ENCODE peak calls at places on chromosomes 4 and X, in six cellular contexts. F, W, V, O, Y and C are unnamed samples.

GRCh38 chr4:62717144-62717543 is 1517.0 kb downstream of the ADGRL3 start:
- DNase-seq in F (no peak), W (no peak), V (no peak), O (no peak), Y (no peak), C (no peak)

GRCh38 chr4:107896158-107896645 is 35.1 kb upstream of the CYP2U1 start:
- DNase-seq in F (no peak), W (no peak), V (peak; percentile 99), O (peak; percentile 71), Y (no peak), C (no peak)

GRCh38 chr4:1208266-1208961 is 36.0 kb upstream of the SPON2 start:
- DNase-seq in F (peak; percentile 40), W (no peak), V (no peak), O (no peak), Y (no peak), C (no peak)

GRCh38 chr4:1164444-1164843 is 7.9 kb downstream of the SPON2 start:
- DNase-seq in F (no peak), W (no peak), V (no peak), O (no peak), Y (no peak), C (no peak)

GRCh38 chr4:15161439-15161838 is 159.2 kb downstream of the CPEB2 start:
- DNase-seq in F (no peak), W (no peak), V (no peak), O (no peak), Y (no peak), C (no peak)

GRCh38 chrX:40878821-40879571 is 143.7 kb upstream of the MED14 start:
- DNase-seq in F (no peak), W (no peak), V (no peak), O (no peak), Y (no peak), C (no peak)

GRCh38 chrX:7334253-7334935 is 186.4 kb upstream of the PUDP start:
- DNase-seq in F (no peak), W (no peak), V (peak; percentile 45), O (peak; percentile 67), Y (no peak), C (no peak)

GRCh38 chrX:56462389-56462788 is 101.0 kb upstream of the UBQLN2 start:
- DNase-seq in F (no peak), W (no peak), V (no peak), O (no peak), Y (peak; percentile 1), C (no peak)

GRCh38 chrX:14675500-14675899 is 146.2 kb downstream of the GLRA2 start:
- DNase-seq in F (no peak), W (no peak), V (no peak), O (no peak), Y (no peak), C (no peak)

GRCh38 chrX:148270499-148270898 is 229.9 kb upstream of the AFF2 start:
- DNase-seq in F (no peak), W (no peak), V (no peak), O (no peak), Y (no peak), C (no peak)

GRCh38 chr4:169690787-169691186 is 67.0 kb downstream of the HPF1 start:
- DNase-seq in F (no peak), W (no peak), V (no peak), O (no peak), Y (no peak), C (no peak)

GRCh38 chr4:150297861-150298474 is 219.7 kb downstream of the DCLK2 start:
- DNase-seq in F (peak; percentile 54), W (peak; percentile 47), V (peak; percentile 42), O (peak; percentile 77), Y (peak; percentile 67), C (peak; percentile 53)

GRCh38 chrX:69165116-69165651 is at the start of gene PJA1:
- DNase-seq in F (peak; percentile 71), W (peak; percentile 73), V (peak; percentile 56), O (peak; percentile 9), Y (peak; percentile 81), C (peak; percentile 65)

GRCh38 chrX:4844376-4844775 is 1130.9 kb upstream of the PRKX start:
- DNase-seq in F (no peak), W (no peak), V (no peak), O (no peak), Y (no peak), C (no peak)

GRCh38 chr4:169044723-169045447 is 34.8 kb upstream of the CBR4 start:
- DNase-seq in F (no peak), W (no peak), V (no peak), O (no peak), Y (no peak), C (no peak)

GRCh38 chrX:56550667-56551066 is 12.8 kb upstream of the UBQLN2 start:
- DNase-seq in F (no peak), W (no peak), V (no peak), O (no peak), Y (no peak), C (no peak)

GRCh38 chrX:106404512-106404911 is 207.3 kb upstream of the RADX start:
- DNase-seq in F (no peak), W (no peak), V (no peak), O (no peak), Y (peak; percentile 2), C (no peak)

GRCh38 chr4:89307446-89308160 is at the start of gene GPRIN3:
- DNase-seq in F (peak; percentile 80), W (peak; percentile 71), V (no peak), O (no peak), Y (no peak), C (peak; percentile 75)

GRCh38 chrX:48516987-48517386 is 4.6 kb upstream of the EBP start:
- DNase-seq in F (no peak), W (no peak), V (no peak), O (no peak), Y (no peak), C (no peak)

GRCh38 chrX:9651737-9652136 is 113.9 kb downstream of the GPR143 start:
- DNase-seq in F (no peak), W (no peak), V (no peak), O (no peak), Y (no peak), C (no peak)

GRCh38 chrX:17440836-17441235 is 65.8 kb downstream of the NHS start:
- DNase-seq in F (no peak), W (no peak), V (no peak), O (no peak), Y (no peak), C (no peak)

GRCh38 chr4:5563856-5564255 is 144.5 kb downstream of the EVC2 start:
- DNase-seq in F (no peak), W (no peak), V (no peak), O (no peak), Y (no peak), C (no peak)

GRCh38 chrX:103384672-103385071 is 8.3 kb downstream of the BEX3 start:
- DNase-seq in F (no peak), W (no peak), V (no peak), O (no peak), Y (no peak), C (no peak)

GRCh38 chr4:182189107-182189878 is 53.9 kb upstream of the TENM3 start:
- DNase-seq in F (no peak), W (no peak), V (peak; percentile 99), O (peak; percentile 16), Y (no peak), C (no peak)

GRCh38 chr4:153438916-153439756 is 27.0 kb upstream of the TMEM131L start:
- DNase-seq in F (no peak), W (peak; percentile 43), V (no peak), O (no peak), Y (peak; percentile 88), C (no peak)

GRCh38 chr4:71268156-71268555 is 70.7 kb upstream of the SLC4A4 start:
- DNase-seq in F (no peak), W (no peak), V (peak; percentile 30), O (no peak), Y (no peak), C (no peak)

GRCh38 chr4:80115368-80116181 is 42.5 kb upstream of the ANTXR2 start:
- DNase-seq in F (no peak), W (no peak), V (peak; percentile 45), O (no peak), Y (no peak), C (no peak)

GRCh38 chr4:46123872-46124755 is at the start of gene GABRG1:
- DNase-seq in F (no peak), W (no peak), V (no peak), O (no peak), Y (no peak), C (no peak)

GRCh38 chr4:27916432-27917184 is 1056.0 kb downstream of the STIM2 start:
- DNase-seq in F (no peak), W (no peak), V (no peak), O (no peak), Y (no peak), C (peak; percentile 17)

GRCh38 chr4:101967697-101968346 is 177.3 kb downstream of the BANK1 start:
- DNase-seq in F (no peak), W (no peak), V (no peak), O (peak; percentile 13), Y (no peak), C (no peak)

GRCh38 chr4:163492951-163493504 is 1.5 kb upstream of the TMA16 start:
- DNase-seq in F (no peak), W (no peak), V (peak; percentile 19), O (no peak), Y (peak; percentile 21), C (no peak)

GRCh38 chr4:98570160-98570797 is 88.1 kb downstream of the TSPAN5 start:
- DNase-seq in F (no peak), W (no peak), V (no peak), O (no peak), Y (no peak), C (no peak)

GRCh38 chr4:97593248-97593647 is 550.0 kb downstream of the STPG2 start:
- DNase-seq in F (no peak), W (no peak), V (no peak), O (no peak), Y (no peak), C (no peak)